ENCODE peak calls at places on chromosome 2, in ten cellular contexts. G, P, J, T, O, N, B, C, A and E are unnamed samples.

GRCh38 chr2:8539743-8540551 is 141.9 kb upstream of the ID2 start:
- DNase-seq in T (no peak), P (no peak), O (peak; percentile 52), B (peak; percentile 91), A (peak; percentile 94), N (no peak), J (peak; percentile 34), G (peak; percentile 15), C (no peak), E (no peak)

GRCh38 chr2:28267282-28267681 is 125.4 kb upstream of the FOSL2 start:
- DNase-seq in G (no peak), P (no peak), T (no peak), C (no peak), J (no peak), B (no peak), O (no peak), A (no peak), N (no peak), E (no peak)

GRCh38 chr2:98552499-98553179 is 55.7 kb downstream of the COA5 start:
- DNase-seq in O (peak; percentile 7), C (no peak), B (no peak), G (peak; percentile 70), P (no peak), J (no peak), T (peak; percentile 67), A (peak; percentile 10), N (no peak), E (no peak)

GRCh38 chr2:23412556-23413155 is 27.7 kb downstream of the KLHL29 start:
- DNase-seq in O (peak; percentile 77), T (no peak), B (no peak), J (no peak), P (no peak), G (peak; percentile 46), C (no peak), N (no peak), A (peak; percentile 82), E (no peak)

GRCh38 chr2:254231-254630 is 9.6 kb downstream of the SH3YL1 start:
- DNase-seq in B (no peak), J (no peak), T (no peak), G (no peak), P (no peak), O (peak; percentile 45), N (no peak), C (no peak), A (no peak), E (no peak)

GRCh38 chr2:41024806-41025205 is 572.9 kb upstream of the SLC8A1 start:
- DNase-seq in T (no peak), O (no peak), P (no peak), C (no peak), G (no peak), A (no peak), B (no peak), N (no peak), J (no peak), E (no peak)

GRCh38 chr2:11567631-11568031 is 33.8 kb downstream of the GREB1 start:
- DNase-seq in P (no peak), A (no peak), O (no peak), B (no peak), N (no peak), T (no peak), C (no peak), J (no peak), G (no peak), E (no peak)

GRCh38 chr2:6827516-6828298 is 38.0 kb downstream of the CMPK2 start:
- DNase-seq in C (no peak), O (no peak), N (no peak), J (no peak), P (no peak), B (no peak), G (peak; percentile 40), A (peak; percentile 35), T (no peak), E (no peak)

GRCh38 chr2:121213386-121213785 is 71.6 kb downstream of the TFCP2L1 start:
- DNase-seq in P (no peak), B (no peak), J (no peak), O (no peak), C (peak; percentile 19), A (no peak), N (no peak), G (no peak), T (no peak), E (no peak)

GRCh38 chr2:172953970-172954852 is 121.4 kb upstream of the MAP3K20 start:
- DNase-seq in B (no peak), N (no peak), J (no peak), C (no peak), T (no peak), O (peak; percentile 79), A (peak; percentile 84), P (no peak), G (no peak), E (no peak)

GRCh38 chr2:193141-193552 is 70.7 kb downstream of the SH3YL1 start:
- DNase-seq in B (no peak), O (no peak), C (no peak), P (peak; percentile 13), T (no peak), J (no peak), A (no peak), N (peak; percentile 23), G (peak; percentile 4), E (no peak)

GRCh38 chr2:54752439-54752838 is 29.0 kb downstream of the EML6 start:
- DNase-seq in G (no peak), N (no peak), C (no peak), J (no peak), P (no peak), O (no peak), T (no peak), B (no peak), A (no peak), E (no peak)

GRCh38 chr2:54755641-54756326 is 32.3 kb downstream of the EML6 start:
- DNase-seq in O (peak; percentile 41), N (no peak), T (no peak), P (no peak), J (no peak), B (no peak), A (no peak), G (no peak), C (no peak), E (peak; percentile 95)

GRCh38 chr2:54760310-54760709 is 36.8 kb downstream of the EML6 start:
- DNase-seq in T (no peak), N (no peak), A (no peak), G (no peak), C (no peak), J (no peak), B (no peak), P (no peak), O (no peak), E (peak; percentile 43)

DNA sequence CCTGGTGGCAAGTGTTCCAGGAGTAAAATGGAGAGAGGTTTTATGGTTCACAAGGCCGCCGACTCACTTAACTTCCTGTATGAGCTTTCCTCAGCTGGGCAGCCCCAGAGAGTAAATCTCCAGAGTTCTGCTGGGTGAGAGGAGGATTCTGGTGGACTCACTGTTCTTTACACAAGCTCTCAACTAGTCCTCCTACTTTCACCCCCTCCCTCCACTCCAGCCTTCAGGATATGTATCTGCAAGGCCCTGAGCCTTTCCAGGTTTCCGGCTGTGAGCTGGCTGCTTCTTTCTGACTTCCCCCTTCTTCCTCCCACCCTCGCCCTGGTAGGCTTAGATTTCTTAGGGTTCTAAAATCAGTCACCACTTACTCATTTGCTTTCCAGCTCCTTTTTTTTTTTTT is 34.0 kb downstream of the EML6 start:
- DNase-seq in G (peak; percentile 12), J (no peak), O (peak; percentile 39), A (peak; percentile 51), B (no peak), T (no peak), P (peak; percentile 11), C (no peak), N (no peak), E (peak; percentile 78)
- H3K4me3 ChIP-seq in G (no peak overlapping the region), J (no peak overlapping the region), O (no peak overlapping the region), A (no peak overlapping the region), B (no peak overlapping the region), T (no peak overlapping the region), P (no peak overlapping the region), C (no peak overlapping the region), N (no peak overlapping the region), E (peak overlapping the region; percentile 62)

GRCh38 chr2:96539215-96539920 is 2.8 kb downstream of the ARID5A start:
- DNase-seq in T (no peak), P (no peak), J (no peak), C (no peak), G (no peak), A (no peak), O (no peak), N (no peak), B (no peak), E (no peak)

GRCh38 chr2:96541753-96542152 is 5.2 kb downstream of the ARID5A start:
- DNase-seq in T (no peak), N (no peak), B (no peak), A (no peak), O (no peak), G (no peak), P (no peak), J (no peak), C (no peak), E (no peak)

GRCh38 chr2:96541326-96541725 is 4.8 kb downstream of the ARID5A start:
- DNase-seq in T (no peak), C (no peak), P (no peak), G (no peak), B (no peak), A (no peak), J (no peak), N (peak; percentile 63), O (no peak), E (no peak)

GRCh38 chr2:96538487-96539214 is 2.1 kb downstream of the ARID5A start:
- DNase-seq in O (no peak), N (no peak), C (no peak), J (peak; percentile 88), A (no peak), G (peak; percentile 49), T (no peak), P (peak; percentile 95), B (peak; percentile 90), E (no peak)

DNA sequence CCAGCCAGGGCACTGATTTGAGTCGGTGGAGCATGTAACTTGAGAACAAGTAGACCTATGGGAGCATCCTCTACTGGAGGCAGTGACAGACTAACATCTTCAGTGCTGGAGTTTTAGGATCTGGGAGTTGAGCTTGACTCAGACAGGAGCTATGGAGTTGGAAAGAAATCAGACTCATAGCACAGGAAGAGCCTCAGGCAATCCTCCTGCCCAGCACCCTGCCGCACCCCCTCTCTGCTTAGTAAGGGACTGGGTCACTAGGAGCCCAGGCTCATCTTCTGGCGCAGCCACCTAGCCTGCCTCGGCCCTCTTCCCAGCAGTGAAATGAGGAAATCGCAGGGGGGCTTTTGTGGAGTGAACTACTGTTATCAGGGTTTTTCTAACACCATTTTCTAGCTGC is 3.6 kb downstream of the ARID5A start:
- DNase-seq in G (no peak), P (no peak), T (no peak), N (peak; percentile 64), A (peak; percentile 90), C (no peak), B (no peak), O (peak; percentile 93), J (no peak), E (no peak)
- H3K4me3 ChIP-seq in G (no peak overlapping the region), P (no peak overlapping the region), T (no peak overlapping the region), N (no peak overlapping the region), A (no peak overlapping the region), C (no peak overlapping the region), B (peak overlapping the region; percentile 99), O (no peak overlapping the region), J (no peak overlapping the region), E (no peak overlapping the region)

GRCh38 chr2:25160376-25160775 is 8.0 kb downstream of the POMC start:
- DNase-seq in G (no peak), T (no peak), P (no peak), N (no peak), A (no peak), J (no peak), C (no peak), O (no peak), B (no peak), E (no peak)
- H3K4me3 ChIP-seq in G (no peak overlapping the region), T (no peak overlapping the region), P (no peak overlapping the region), N (no peak overlapping the region), A (no peak overlapping the region), J (no peak overlapping the region), C (no peak overlapping the region), O (no peak overlapping the region), B (no peak overlapping the region), E (no peak overlapping the region)

GRCh38 chr2:182445566-182445965 is 18.7 kb upstream of the PDE1A start:
- DNase-seq in G (no peak), C (no peak), J (no peak), P (no peak), O (no peak), T (no peak), N (no peak), B (no peak), A (no peak), E (no peak)
- H3K4me3 ChIP-seq in G (no peak overlapping the region), C (no peak overlapping the region), J (no peak overlapping the region), P (no peak overlapping the region), O (no peak overlapping the region), T (no peak overlapping the region), N (no peak overlapping the region), B (no peak overlapping the region), A (no peak overlapping the region), E (no peak overlapping the region)